ENCODE peak calls at places on chromosomes 7 and 10, in ten cellular contexts. H is retina, O is cardiac muscle cell, P is T-helper 1 cell, W is amniotic stem cell, N is aorta, B is left cardiac atrium, D is glutamatergic neuron, J is HEK293T, M is mesenteric fat pad. V is an unnamed sample.

GRCh38 chr7:92693519-92693918 is 103.3 kb upstream of the FAM133B start:
- DNase-seq in J (no peak), P (no peak), M (no peak), H (no peak), B (no peak), O (no peak), W (no peak), D (no peak), N (no peak), V (no peak)

GRCh38 chr10:98528785-98529183 is 82.0 kb upstream of the HPS1 start:
- DNase-seq in N (no peak), D (no peak), J (no peak), B (no peak), H (no peak), M (no peak), P (no peak), O (no peak), W (no peak), V (no peak)

GRCh38 chr10:56624082-56624481 is 263.0 kb upstream of the ZWINT start:
- DNase-seq in O (no peak), H (no peak), D (no peak), B (no peak), P (no peak), M (no peak), N (no peak), J (no peak), W (no peak), V (no peak)

GRCh38 chr10:50417906-50418697 is 166.8 kb upstream of the ASAH2 start:
- DNase-seq in J (peak), P (peak), D (peak), W (peak), B (peak), H (peak), M (peak), O (peak), N (peak), V (peak)

GRCh38 chr10:100338434-100339036 is 8.5 kb upstream of the SCD start:
- DNase-seq in P (peak), M (no peak), J (peak), O (peak), N (peak), D (peak), W (peak), H (peak), B (peak), V (peak)

GRCh38 chr10:95588025-95588424 is 26.9 kb upstream of the SORBS1 start:
- DNase-seq in J (no peak), M (no peak), N (no peak), P (no peak), W (no peak), D (no peak), H (no peak), B (no peak), O (no peak), V (no peak)

GRCh38 chr7:79293655-79294142 is 159.8 kb downstream of the MAGI2 start:
- DNase-seq in H (no peak), P (no peak), W (no peak), B (no peak), M (no peak), N (no peak), O (no peak), J (no peak), D (no peak), V (peak)

GRCh38 chr7:99616359-99617186 is at the start of gene ZSCAN25:
- DNase-seq in N (peak), B (peak), D (peak), P (peak), O (peak), H (peak), W (peak), J (peak), M (peak), V (peak)

GRCh38 chr7:5217851-5218331 is 27.9 kb downstream of the WIPI2 start:
- DNase-seq in O (no peak), B (peak), N (no peak), J (no peak), P (no peak), H (no peak), W (no peak), M (peak), D (no peak), V (peak)

V was measured in left lung.